ENCODE peak calls at places on chromosome 15, in six cellular contexts. V, C, T, H, R and K are unnamed samples.

GRCh38 chr15:89184886-89185526 is 36.4 kb downstream of the RLBP1 start:
- DNase-seq in V (no peak), C (no peak), T (no peak), H (no peak), R (no peak), K (no peak)

GRCh38 chr15:23855260-23855659 is 168.2 kb upstream of the NDN start:
- DNase-seq in V (no peak), C (no peak), T (no peak), H (no peak), R (no peak), K (no peak)

GRCh38 chr15:99706557-99707303 is 26.5 kb downstream of the LYSMD4 start:
- DNase-seq in V (no peak), C (no peak), T (no peak), H (no peak), R (no peak), K (no peak)

GRCh38 chr15:51390932-51391432 is 49.5 kb downstream of the GLDN start:
- DNase-seq in V (no peak), C (no peak), T (peak), H (no peak), R (no peak), K (no peak)

GRCh38 chr15:39242345-39242744 is 338.5 kb upstream of the THBS1 start:
- DNase-seq in V (peak), C (no peak), T (no peak), H (no peak), R (peak), K (peak)

GRCh38 chr15:96160269-96160668 is 170.2 kb upstream of the NR2F2 start:
- DNase-seq in V (peak), C (no peak), T (no peak), H (no peak), R (no peak), K (peak)

GRCh38 chr15:31261266-31262142 is 65.1 kb upstream of the KLF13 start:
- DNase-seq in V (no peak), C (no peak), T (no peak), H (peak), R (no peak), K (no peak)

GRCh38 chr15:50549326-50549725 is 2.9 kb upstream of the USP50 start:
- DNase-seq in V (no peak), C (no peak), T (no peak), H (no peak), R (peak), K (no peak)

GRCh38 chr15:36773698-36774097 is 194.3 kb downstream of the CDIN1 start:
- DNase-seq in V (no peak), C (no peak), T (no peak), H (no peak), R (peak), K (no peak)

GRCh38 chr15:26392956-26393355 is 379.9 kb downstream of the GABRB3 start:
- DNase-seq in V (no peak), C (no peak), T (no peak), H (no peak), R (no peak), K (no peak)

GRCh38 chr15:99425666-99426301 is 140.0 kb upstream of the MEF2A start:
- DNase-seq in V (no peak), C (peak), T (no peak), H (peak), R (no peak), K (peak)

GRCh38 chr15:40106203-40107161 is 2.2 kb downstream of the BMF start:
- DNase-seq in V (peak), C (peak), T (peak), H (peak), R (peak), K (no peak)

GRCh38 chr15:33859992-33860545 is 108.2 kb upstream of the CHRM5 start:
- DNase-seq in V (no peak), C (no peak), T (no peak), H (no peak), R (no peak), K (no peak)

GRCh38 chr15:57060799-57061198 is 142.4 kb downstream of the TCF12 start:
- DNase-seq in V (peak), C (no peak), T (no peak), H (no peak), R (peak), K (peak)

GRCh38 chr15:100787567-100787941 is 92.1 kb upstream of the ALDH1A3 start:
- DNase-seq in V (no peak), C (no peak), T (no peak), H (no peak), R (no peak), K (no peak)

GRCh38 chr15:72182673-72183072 is 14.9 kb downstream of the GRAMD2A start:
- DNase-seq in V (no peak), C (no peak), T (no peak), H (no peak), R (no peak), K (no peak)

GRCh38 chr15:72180771-72181324 is 16.7 kb downstream of the GRAMD2A start:
- DNase-seq in V (no peak), C (no peak), T (no peak), H (no peak), R (no peak), K (no peak)

GRCh38 chr15:72182244-72182643 is 15.3 kb downstream of the GRAMD2A start:
- DNase-seq in V (no peak), C (no peak), T (no peak), H (no peak), R (no peak), K (no peak)

GRCh38 chr15:72183781-72184164 is 13.8 kb downstream of the GRAMD2A start:
- DNase-seq in V (no peak), C (no peak), T (no peak), H (no peak), R (no peak), K (no peak)

DNA sequence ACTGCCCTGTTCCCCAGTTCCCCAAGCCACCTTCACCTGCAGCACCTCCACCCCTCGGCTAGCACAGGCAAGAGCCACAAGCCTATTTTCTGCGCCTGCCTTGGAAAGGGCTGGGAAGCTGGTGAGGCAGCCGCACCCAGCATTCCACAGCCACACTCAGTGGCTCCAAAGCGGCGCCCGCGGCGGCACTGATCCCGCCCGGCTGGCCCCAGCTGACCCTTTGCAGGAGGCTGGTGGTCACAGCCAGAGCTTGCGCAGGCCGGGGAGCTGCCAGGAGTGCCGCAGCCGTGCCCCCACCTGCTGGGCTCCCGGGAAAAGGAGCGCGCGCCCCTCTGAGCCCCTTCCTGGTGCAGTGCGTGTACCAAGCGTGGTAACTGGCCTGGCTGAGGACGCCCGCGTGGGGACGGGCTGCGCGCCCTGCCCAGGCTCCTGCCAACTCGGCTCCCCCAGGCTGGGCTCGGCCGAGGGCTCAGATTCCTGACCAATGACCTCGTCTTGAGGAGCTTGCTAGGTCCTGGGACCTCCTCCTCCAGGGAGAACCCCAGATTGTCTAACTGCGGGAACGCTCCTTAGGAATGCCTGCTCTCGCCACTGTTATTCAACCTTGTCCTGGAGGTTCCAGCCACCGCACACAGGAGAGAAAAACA is 13.3 kb downstream of the GRAMD2A start:
- DNase-seq in V (no peak), C (peak), T (no peak), H (peak), R (peak), K (peak)
- H3K4me3 ChIP-seq in V (peak), C (peak), T (peak), H (peak), R (peak), K (peak)

DNA sequence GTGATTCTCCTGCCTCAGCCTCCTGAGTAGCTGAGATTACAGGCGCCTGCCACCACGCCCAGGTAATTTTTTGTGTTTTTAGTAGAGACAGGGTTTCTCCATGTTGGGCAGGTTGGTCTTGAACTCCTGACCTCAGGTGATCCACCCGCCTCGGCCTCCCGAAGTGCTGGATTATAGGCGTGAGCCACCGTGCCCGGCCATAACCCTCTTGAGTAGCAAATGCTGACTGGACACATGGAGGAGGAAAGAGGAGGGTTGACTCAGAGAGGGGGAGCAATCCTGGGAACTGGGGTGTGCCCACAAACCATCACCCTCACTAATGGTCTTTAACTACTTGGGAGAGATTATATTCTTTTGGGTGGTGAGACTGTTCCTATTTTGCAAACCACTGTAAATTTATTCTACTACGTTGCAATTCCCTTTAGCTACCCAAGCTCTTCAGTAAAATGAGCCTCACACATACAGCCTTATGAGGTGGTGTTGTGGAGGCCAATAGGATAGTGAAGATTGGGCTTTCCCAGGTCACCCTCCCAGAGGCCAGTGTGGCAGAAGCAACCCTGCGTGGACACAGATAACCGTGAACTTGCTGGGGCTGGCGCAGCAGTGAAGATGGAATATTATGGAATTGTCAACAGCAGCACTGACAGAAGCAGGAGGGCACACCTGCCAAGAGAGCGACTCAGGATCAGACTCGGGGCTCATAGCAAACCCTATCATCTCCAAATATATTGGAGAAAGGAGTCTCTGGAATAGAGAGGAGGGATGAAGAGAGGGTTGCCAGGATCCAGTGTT is 37.4 kb downstream of the TLNRD1 start:
- DNase-seq in V (no peak), C (no peak), T (no peak), H (no peak), R (no peak), K (no peak)
- H3K4me3 ChIP-seq in V (no peak), C (no peak), T (no peak), H (no peak), R (no peak), K (no peak)

DNA sequence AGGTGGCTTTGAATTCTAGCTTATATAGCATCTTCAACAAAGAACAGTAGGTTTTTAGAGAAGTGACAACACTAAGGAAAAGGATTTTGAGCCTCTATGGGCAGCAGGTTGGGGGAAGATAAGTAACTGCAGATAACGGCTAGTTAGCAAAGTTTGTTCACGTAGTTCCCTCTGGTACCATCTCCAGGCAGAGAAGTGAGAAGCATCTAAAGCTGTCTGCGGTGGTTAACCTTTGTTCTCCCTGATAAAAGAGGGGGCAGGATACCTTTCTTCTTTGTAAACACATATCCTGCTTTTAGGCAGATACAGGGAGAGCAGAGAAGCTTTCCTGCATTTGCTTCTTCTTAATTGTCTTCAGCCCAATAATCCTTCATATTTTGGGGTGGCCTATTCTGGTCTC is 393.6 kb upstream of the C2CD4B start:
- DNase-seq in V (no peak), C (no peak), T (no peak), H (no peak), R (no peak), K (no peak)
- H3K4me3 ChIP-seq in V (no peak), C (no peak), T (no peak), H (no peak), R (no peak), K (no peak)

GRCh38 chr15:90875549-90875981 is 7.2 kb downstream of the FURIN start:
- DNase-seq in V (no peak), C (no peak), T (no peak), H (no peak), R (no peak), K (no peak)

GRCh38 chr15:90871716-90872480 is 3.5 kb downstream of the FURIN start:
- DNase-seq in V (no peak), C (peak), T (no peak), H (no peak), R (no peak), K (no peak)

GRCh38 chr15:90873998-90874605 is 5.7 kb downstream of the FURIN start:
- DNase-seq in V (no peak), C (peak), T (no peak), H (peak), R (no peak), K (no peak)

GRCh38 chr15:90872481-90873184 is 4.2 kb downstream of the FURIN start:
- DNase-seq in V (peak), C (no peak), T (no peak), H (no peak), R (peak), K (peak)

DNA sequence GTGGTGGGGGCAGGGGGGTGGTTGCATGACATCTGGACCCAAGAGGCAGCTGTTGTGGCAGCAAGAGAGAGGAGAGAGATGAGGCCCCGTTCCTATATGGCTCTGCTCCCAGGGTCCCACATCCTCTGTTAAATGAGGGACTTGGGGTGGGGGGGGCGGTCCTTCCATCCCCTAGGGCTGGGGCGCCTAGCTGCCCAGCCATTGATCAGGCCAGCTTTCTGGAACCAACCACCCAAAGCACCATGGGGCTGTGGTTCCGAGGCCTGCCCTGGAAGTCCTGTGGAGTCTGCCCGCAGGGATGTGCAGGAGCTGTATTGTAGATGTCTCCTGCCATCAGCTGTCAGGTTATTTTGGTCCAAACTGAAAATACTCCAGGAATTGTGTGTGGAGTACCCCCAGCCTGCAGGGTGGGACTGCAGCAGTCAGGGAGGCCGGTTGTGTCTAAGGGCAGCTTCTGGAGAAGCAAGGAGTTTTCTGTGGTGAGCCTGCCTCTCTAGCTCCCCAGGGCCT is 5.2 kb downstream of the FURIN start:
- DNase-seq in V (no peak), C (no peak), T (no peak), H (no peak), R (no peak), K (no peak)
- H3K4me3 ChIP-seq in V (no peak), C (peak), T (no peak), H (peak), R (peak), K (no peak)

DNA sequence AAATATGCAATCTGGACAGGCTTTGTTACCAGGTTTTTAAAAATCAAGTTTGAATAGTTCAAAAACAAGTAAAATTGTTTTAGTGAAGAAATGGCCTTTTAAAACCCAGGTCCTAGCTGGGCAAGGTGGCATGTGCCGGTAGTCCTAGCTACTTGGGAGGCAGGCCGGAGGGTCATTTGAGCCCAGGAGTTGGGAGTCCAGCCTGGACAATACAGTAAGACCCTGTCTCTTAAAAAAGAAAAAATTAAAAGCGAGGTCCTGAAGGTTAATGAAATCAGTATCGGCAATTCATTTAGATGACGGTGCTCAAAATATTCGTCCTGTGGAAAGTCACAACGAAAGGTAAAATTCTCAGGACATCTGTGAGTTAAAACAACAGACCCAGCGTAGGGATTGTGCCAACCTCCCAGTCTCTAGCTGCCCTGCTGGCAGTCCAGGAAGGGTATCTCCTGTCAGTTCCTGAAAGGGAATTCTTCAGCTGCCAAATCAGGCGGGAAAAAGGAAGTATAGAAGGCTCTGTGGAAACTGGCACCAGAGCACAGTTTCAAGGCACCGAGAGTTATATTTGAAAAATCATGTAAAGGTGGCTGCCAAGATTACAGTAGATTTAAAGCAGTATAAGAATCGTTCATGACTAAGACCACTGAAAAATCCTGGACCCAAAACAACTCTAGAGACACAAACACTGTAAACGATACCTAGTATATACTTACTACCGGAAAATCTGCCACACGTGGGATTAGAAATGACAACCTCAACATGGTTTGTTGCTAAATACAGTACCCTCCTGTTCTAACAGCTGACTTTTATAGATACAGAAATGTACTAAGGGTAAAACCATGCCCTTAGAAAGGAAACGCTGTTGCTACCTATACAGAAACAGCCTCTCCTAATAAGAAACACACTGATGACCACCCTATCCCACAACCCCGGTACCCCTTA is 1.2 kb upstream of the ABHD17C start:
- DNase-seq in V (peak), C (no peak), T (no peak), H (no peak), R (no peak), K (peak)
- H3K4me3 ChIP-seq in V (peak), C (peak), T (peak), H (peak), R (peak), K (peak)

DNA sequence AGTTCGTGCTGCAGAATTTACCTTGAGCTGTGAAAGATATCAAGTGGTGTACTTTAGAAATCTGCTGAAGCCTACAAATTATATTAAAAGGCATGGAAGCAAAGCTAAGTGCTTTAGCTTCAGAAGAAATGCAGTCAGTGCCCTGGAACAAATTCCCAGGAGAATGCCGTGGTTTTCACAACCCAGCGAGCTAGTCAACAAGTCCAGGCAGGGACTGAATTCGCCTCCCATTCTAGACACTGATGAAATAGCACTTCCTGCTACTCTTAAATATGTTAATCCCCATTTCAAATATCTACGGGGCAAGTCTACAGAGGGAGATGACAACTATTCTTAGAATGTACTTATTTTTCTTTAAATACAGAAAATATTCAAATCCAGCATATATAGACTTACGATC is 326.4 kb upstream of the IGF1R start:
- DNase-seq in V (no peak), C (no peak), T (no peak), H (no peak), R (peak), K (no peak)
- H3K4me3 ChIP-seq in V (no peak), C (no peak), T (no peak), H (no peak), R (no peak), K (no peak)

GRCh38 chr15:49200347-49200746 is 30.3 kb downstream of the GALK2 start:
- DNase-seq in V (no peak), C (no peak), T (no peak), H (no peak), R (no peak), K (no peak)

GRCh38 chr15:49199666-49200065 is 29.6 kb downstream of the GALK2 start:
- DNase-seq in V (peak), C (no peak), T (no peak), H (no peak), R (peak), K (no peak)

GRCh38 chr15:49191892-49192291 is 21.8 kb downstream of the GALK2 start:
- DNase-seq in V (no peak), C (no peak), T (no peak), H (no peak), R (no peak), K (no peak)

DNA sequence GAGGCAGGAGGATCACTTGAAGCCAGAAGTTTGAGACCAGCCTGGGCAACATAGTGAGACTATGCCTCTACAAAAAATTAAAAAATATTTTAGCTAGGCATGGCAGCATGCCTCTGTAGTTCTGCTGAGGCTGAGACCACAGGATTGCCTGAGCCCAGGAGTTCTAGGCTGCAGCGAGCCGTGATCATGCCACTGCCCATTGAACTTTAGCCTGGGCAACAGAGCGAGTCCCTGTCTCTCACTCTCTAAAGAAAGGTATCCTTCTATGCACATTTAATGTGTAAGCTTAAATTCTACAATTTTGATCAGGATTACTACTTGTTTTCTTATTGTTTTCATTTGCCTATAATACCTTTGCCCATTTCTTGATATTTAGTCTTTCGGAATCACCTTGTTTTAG is 26.8 kb downstream of the GALK2 start:
- DNase-seq in V (no peak), C (no peak), T (no peak), H (no peak), R (no peak), K (no peak)
- H3K4me3 ChIP-seq in V (no peak), C (no peak), T (no peak), H (no peak), R (no peak), K (no peak)

GRCh38 chr15:47717036-47717611 is at the start of gene SEMA6D:
- DNase-seq in V (peak), C (peak), T (no peak), H (peak), R (peak), K (peak)

GRCh38 chr15:47719730-47720129 is 2.4 kb downstream of the SEMA6D start:
- DNase-seq in V (no peak), C (no peak), T (no peak), H (no peak), R (no peak), K (no peak)

GRCh38 chr15:47715402-47715801 is 1.9 kb upstream of the SEMA6D start:
- DNase-seq in V (no peak), C (no peak), T (no peak), H (no peak), R (no peak), K (no peak)

GRCh38 chr15:47718474-47719440 is 1.5 kb downstream of the SEMA6D start:
- DNase-seq in V (peak), C (peak), T (no peak), H (peak), R (no peak), K (peak)

GRCh38 chr15:47715856-47716445 is 1.4 kb upstream of the SEMA6D start:
- DNase-seq in V (peak), C (no peak), T (no peak), H (no peak), R (peak), K (peak)
- H3K4me3 ChIP-seq in V (peak), C (no peak), T (no peak), H (no peak), R (no peak), K (peak)